ENCODE peak calls at places on chromosomes 13 and 19, in five cellular contexts. One of them, this sample, is unnamed.

GRCh38 chr13:97621631-97622030 is 187.7 kb downstream of the RAP2A start:
- DNase-seq in tibial artery: no peak
- DNase-seq in CD4-positive, alpha-beta T cell: no peak
- DNase-seq in right lobe of liver: no peak
- DNase-seq in lung: no peak
- DNase-seq in this sample: no peak

GRCh38 chr13:108305655-108306054 is 36.1 kb downstream of the TNFSF13B start:
- DNase-seq in right lobe of liver: no peak
- DNase-seq in CD4-positive, alpha-beta T cell: no peak
- DNase-seq in tibial artery: no peak
- DNase-seq in lung: no peak
- DNase-seq in this sample: no peak

GRCh38 chr13:41995946-41996345 is 35.0 kb upstream of the VWA8 start:
- DNase-seq in CD4-positive, alpha-beta T cell: no peak
- DNase-seq in right lobe of liver: no peak
- DNase-seq in tibial artery: no peak
- DNase-seq in lung: no peak
- DNase-seq in this sample: no peak

GRCh38 chr13:91384891-91385290 is 13.5 kb upstream of the GPC5 start:
- DNase-seq in CD4-positive, alpha-beta T cell: no peak
- DNase-seq in right lobe of liver: no peak
- DNase-seq in tibial artery: no peak
- DNase-seq in lung: no peak
- DNase-seq in this sample: no peak

GRCh38 chr13:62250501-62251175 is 835.0 kb upstream of the PCDH20 start:
- DNase-seq in lung: no peak
- DNase-seq in right lobe of liver: no peak
- DNase-seq in tibial artery: no peak
- DNase-seq in CD4-positive, alpha-beta T cell: no peak
- DNase-seq in this sample: no peak

GRCh38 chr13:41354416-41354815 is 43.3 kb downstream of the NAA16 start:
- DNase-seq in CD4-positive, alpha-beta T cell: no peak
- DNase-seq in right lobe of liver: no peak
- DNase-seq in lung: no peak
- DNase-seq in tibial artery: no peak
- DNase-seq in this sample: no peak

GRCh38 chr19:41563847-41564514 is 12.0 kb upstream of the CEACAM21 start:
- DNase-seq in right lobe of liver: no peak
- DNase-seq in CD4-positive, alpha-beta T cell: peak; percentile 52
- DNase-seq in tibial artery: no peak
- DNase-seq in lung: no peak
- DNase-seq in this sample: no peak

GRCh38 chr19:33427801-33428626 is 54.5 kb downstream of the CEBPG start:
- DNase-seq in tibial artery: no peak
- DNase-seq in lung: no peak
- DNase-seq in right lobe of liver: peak; percentile 8
- DNase-seq in CD4-positive, alpha-beta T cell: no peak
- DNase-seq in this sample: no peak

GRCh38 chr13:65461590-65461989 is 1768.5 kb downstream of the PCDH9 start:
- DNase-seq in tibial artery: no peak
- DNase-seq in lung: no peak
- DNase-seq in right lobe of liver: no peak
- DNase-seq in CD4-positive, alpha-beta T cell: no peak
- DNase-seq in this sample: no peak

GRCh38 chr13:74114202-74114601 is 20.0 kb downstream of the KLF12 start:
- DNase-seq in tibial artery: no peak
- DNase-seq in lung: no peak
- DNase-seq in right lobe of liver: no peak
- DNase-seq in CD4-positive, alpha-beta T cell: no peak
- DNase-seq in this sample: no peak

GRCh38 chr13:43388282-43389034 is 365.1 kb downstream of the DNAJC15 start:
- DNase-seq in lung: no peak
- DNase-seq in tibial artery: no peak
- DNase-seq in right lobe of liver: no peak
- DNase-seq in CD4-positive, alpha-beta T cell: no peak
- DNase-seq in this sample: no peak

GRCh38 chr19:11194657-11195056 is 2.7 kb downstream of the KANK2 start:
- DNase-seq in CD4-positive, alpha-beta T cell: no peak
- DNase-seq in lung: no peak
- DNase-seq in tibial artery: no peak
- DNase-seq in right lobe of liver: no peak
- DNase-seq in this sample: no peak

GRCh38 chr19:33638167-33639033 is 16.6 kb downstream of the CHST8 start:
- DNase-seq in tibial artery: peak; percentile 24
- DNase-seq in right lobe of liver: no peak
- DNase-seq in CD4-positive, alpha-beta T cell: no peak
- DNase-seq in lung: no peak
- DNase-seq in this sample: no peak

GRCh38 chr13:41827507-41828213 is 133.2 kb downstream of the VWA8 start:
- DNase-seq in CD4-positive, alpha-beta T cell: no peak
- DNase-seq in tibial artery: peak; percentile 66
- DNase-seq in lung: no peak
- DNase-seq in right lobe of liver: peak; percentile 18
- DNase-seq in this sample: no peak

GRCh38 chr13:79935121-79935520 is 405.8 kb downstream of the SPRY2 start:
- DNase-seq in right lobe of liver: no peak
- DNase-seq in tibial artery: no peak
- DNase-seq in lung: no peak
- DNase-seq in CD4-positive, alpha-beta T cell: no peak
- DNase-seq in this sample: no peak

GRCh38 chr19:56477429-56478338 is 539 bp upstream of the ZNF667 start:
- DNase-seq in CD4-positive, alpha-beta T cell: peak; percentile 15
- DNase-seq in tibial artery: peak; percentile 94
- DNase-seq in right lobe of liver: peak; percentile 81
- DNase-seq in lung: peak; percentile 81
- DNase-seq in this sample: peak; percentile 92

GRCh38 chr13:49812806-49813205 is 20.3 kb upstream of the KPNA3 start:
- DNase-seq in CD4-positive, alpha-beta T cell: no peak
- DNase-seq in tibial artery: no peak
- DNase-seq in right lobe of liver: no peak
- DNase-seq in lung: no peak
- DNase-seq in this sample: no peak

GRCh38 chr13:44004881-44005280 is 125.2 kb downstream of the LACC1 start:
- DNase-seq in CD4-positive, alpha-beta T cell: no peak
- DNase-seq in lung: no peak
- DNase-seq in tibial artery: no peak
- DNase-seq in right lobe of liver: no peak
- DNase-seq in this sample: no peak

GRCh38 chr13:44879452-44880058 is 109.7 kb downstream of the NUFIP1 start:
- DNase-seq in right lobe of liver: no peak
- DNase-seq in CD4-positive, alpha-beta T cell: no peak
- DNase-seq in tibial artery: no peak
- DNase-seq in lung: no peak
- DNase-seq in this sample: no peak

GRCh38 chr19:1251503-1252220 is 3.3 kb downstream of the MIDN start:
- DNase-seq in right lobe of liver: no peak
- DNase-seq in CD4-positive, alpha-beta T cell: peak; percentile 63
- DNase-seq in lung: peak; percentile 80
- DNase-seq in tibial artery: peak; percentile 89
- DNase-seq in this sample: peak; percentile 42

GRCh38 chr19:46944918-46945628 is 74.6 kb upstream of the NPAS1 start:
- DNase-seq in CD4-positive, alpha-beta T cell: no peak
- DNase-seq in lung: peak; percentile 45
- DNase-seq in right lobe of liver: peak; percentile 36
- DNase-seq in tibial artery: peak; percentile 90
- DNase-seq in this sample: no peak

GRCh38 chr19:4066682-4067395 is at the start of gene ZBTB7A:
- DNase-seq in CD4-positive, alpha-beta T cell: peak; percentile 75
- DNase-seq in tibial artery: peak; percentile 92
- DNase-seq in right lobe of liver: peak; percentile 81
- DNase-seq in lung: peak; percentile 91
- DNase-seq in this sample: peak; percentile 81

GRCh38 chr13:23466144-23467002 is 32.9 kb upstream of the SACS start:
- DNase-seq in CD4-positive, alpha-beta T cell: peak; percentile 40
- DNase-seq in right lobe of liver: peak; percentile 64
- DNase-seq in tibial artery: peak; percentile 80
- DNase-seq in lung: peak; percentile 54
- DNase-seq in this sample: peak; percentile 64

GRCh38 chr13:85366759-85367417 is 432.3 kb downstream of the SLITRK6 start:
- DNase-seq in lung: no peak
- DNase-seq in CD4-positive, alpha-beta T cell: no peak
- DNase-seq in tibial artery: no peak
- DNase-seq in right lobe of liver: no peak
- DNase-seq in this sample: no peak

GRCh38 chr19:7860902-7861618 is 13.1 kb downstream of the PRR36 start:
- DNase-seq in CD4-positive, alpha-beta T cell: no peak
- DNase-seq in tibial artery: no peak
- DNase-seq in right lobe of liver: no peak
- DNase-seq in lung: no peak
- DNase-seq in this sample: no peak
- H3K27me3 ChIP-seq in CD4-positive, alpha-beta T cell: peaks cover 24% of the 10 kb centered on the region
- H3K27me3 ChIP-seq in tibial artery: no peaks in the 10 kb centered on the region
- H3K27me3 ChIP-seq in right lobe of liver: no peaks in the 10 kb centered on the region
- H3K27me3 ChIP-seq in lung: no peaks in the 10 kb centered on the region
- H3K27me3 ChIP-seq in this sample: no peaks in the 10 kb centered on the region

DNA sequence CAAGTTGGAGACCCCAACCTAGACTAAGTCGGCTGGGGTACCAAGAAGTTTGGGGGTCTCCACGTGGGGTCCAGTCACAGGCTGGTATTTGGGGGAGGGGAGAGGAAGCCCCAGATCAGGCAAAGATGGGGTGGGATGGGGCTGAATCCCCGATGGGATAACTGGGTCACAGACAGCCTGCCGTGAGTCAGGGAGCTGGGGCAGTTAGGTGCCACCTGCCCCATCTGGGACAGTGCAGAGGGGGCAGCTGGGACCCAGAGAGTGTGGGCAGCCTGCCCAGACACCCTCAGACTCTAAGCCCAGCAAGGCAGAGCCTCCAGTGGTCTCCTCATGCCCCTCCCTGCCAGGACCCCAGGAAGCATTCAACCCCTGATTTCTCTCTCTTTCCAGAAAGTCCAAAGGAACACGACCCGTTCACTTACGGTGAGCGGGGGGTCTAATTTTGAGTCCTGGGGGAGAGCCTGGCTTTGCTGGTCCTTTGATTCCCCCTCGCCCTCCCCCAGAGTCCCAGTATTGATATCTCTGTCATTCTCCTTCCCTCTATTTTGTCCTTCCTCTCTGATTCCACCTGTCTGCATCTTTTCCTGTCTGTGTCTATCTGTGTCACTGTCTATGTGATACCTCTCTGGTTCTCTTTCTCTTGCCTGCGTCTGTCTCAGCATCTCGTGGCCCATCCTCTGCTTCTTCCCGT is 1.7 kb downstream of the FXYD1 start:
- DNase-seq in right lobe of liver: no peak
- DNase-seq in CD4-positive, alpha-beta T cell: no peak
- DNase-seq in tibial artery: no peak
- DNase-seq in lung: no peak
- DNase-seq in this sample: no peak
- H3K27me3 ChIP-seq in right lobe of liver: no peaks in the 10 kb centered on the region
- H3K27me3 ChIP-seq in CD4-positive, alpha-beta T cell: no peaks in the 10 kb centered on the region
- H3K27me3 ChIP-seq in tibial artery: no peaks in the 10 kb centered on the region
- H3K27me3 ChIP-seq in lung: no peaks in the 10 kb centered on the region
- H3K27me3 ChIP-seq in this sample: no peaks in the 10 kb centered on the region

GRCh38 chr13:51017516-51017915 is 93.6 kb downstream of the C13orf42 start:
- DNase-seq in CD4-positive, alpha-beta T cell: no peak
- DNase-seq in right lobe of liver: no peak
- DNase-seq in tibial artery: no peak
- DNase-seq in lung: no peak
- DNase-seq in this sample: no peak
- H3K27me3 ChIP-seq in CD4-positive, alpha-beta T cell: no peaks in the 10 kb centered on the region
- H3K27me3 ChIP-seq in right lobe of liver: no peaks in the 10 kb centered on the region
- H3K27me3 ChIP-seq in tibial artery: no peaks in the 10 kb centered on the region
- H3K27me3 ChIP-seq in lung: no peaks in the 10 kb centered on the region
- H3K27me3 ChIP-seq in this sample: no peaks in the 10 kb centered on the region

GRCh38 chr13:99976502-99977115 is 5.0 kb upstream of the ZIC2 start:
- DNase-seq in tibial artery: no peak
- DNase-seq in lung: no peak
- DNase-seq in CD4-positive, alpha-beta T cell: no peak
- DNase-seq in right lobe of liver: no peak
- DNase-seq in this sample: no peak

GRCh38 chr13:99979453-99980200 is 2.0 kb upstream of the ZIC2 start:
- DNase-seq in right lobe of liver: no peak
- DNase-seq in CD4-positive, alpha-beta T cell: no peak
- DNase-seq in lung: no peak
- DNase-seq in tibial artery: no peak
- DNase-seq in this sample: no peak

GRCh38 chr13:99978781-99979452 is 2.7 kb upstream of the ZIC2 start:
- DNase-seq in tibial artery: no peak
- DNase-seq in right lobe of liver: no peak
- DNase-seq in lung: no peak
- DNase-seq in CD4-positive, alpha-beta T cell: no peak
- DNase-seq in this sample: no peak

GRCh38 chr13:99977334-99977911 is 4.2 kb upstream of the ZIC2 start:
- DNase-seq in tibial artery: no peak
- DNase-seq in CD4-positive, alpha-beta T cell: no peak
- DNase-seq in right lobe of liver: no peak
- DNase-seq in lung: no peak
- DNase-seq in this sample: no peak

GRCh38 chr13:99977912-99978780 is 3.4 kb upstream of the ZIC2 start:
- DNase-seq in right lobe of liver: no peak
- DNase-seq in tibial artery: no peak
- DNase-seq in lung: no peak
- DNase-seq in CD4-positive, alpha-beta T cell: no peak
- DNase-seq in this sample: no peak
- H3K27me3 ChIP-seq in right lobe of liver: peaks cover 71% of the 10 kb centered on the region
- H3K27me3 ChIP-seq in tibial artery: peaks cover 14% of the 10 kb centered on the region
- H3K27me3 ChIP-seq in lung: peaks cover 30% of the 10 kb centered on the region
- H3K27me3 ChIP-seq in CD4-positive, alpha-beta T cell: peaks cover 91% of the 10 kb centered on the region
- H3K27me3 ChIP-seq in this sample: peaks cover 61% of the 10 kb centered on the region

DNA sequence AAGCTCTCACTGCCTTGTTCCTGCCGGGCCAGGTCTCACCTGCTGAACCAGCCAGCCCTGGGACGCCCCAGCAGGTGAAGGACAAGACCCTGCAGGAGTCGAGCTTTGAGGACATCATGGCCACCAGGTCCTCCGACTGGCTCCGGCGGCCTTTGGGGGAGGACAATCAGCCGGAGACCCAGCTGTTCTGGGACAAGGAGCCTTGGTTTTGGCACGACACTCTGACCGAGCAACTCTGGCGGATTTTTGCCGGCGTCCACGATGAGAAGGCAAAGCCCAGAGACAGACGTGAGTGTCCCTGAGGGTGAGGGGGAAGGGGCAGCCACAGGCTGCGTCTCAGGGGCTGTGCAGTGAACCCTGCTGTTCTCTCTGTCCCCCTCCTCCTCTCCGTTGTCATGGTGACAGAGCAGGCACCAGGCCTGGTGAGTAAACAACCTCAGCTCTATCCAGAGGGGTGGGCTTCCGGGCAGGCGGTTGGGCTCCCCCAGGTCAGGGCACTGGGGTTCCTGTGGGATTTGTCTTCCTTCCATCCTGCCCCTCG is 9.7 kb downstream of the TLE6 start:
- DNase-seq in tibial artery: no peak
- DNase-seq in lung: no peak
- DNase-seq in CD4-positive, alpha-beta T cell: no peak
- DNase-seq in right lobe of liver: no peak
- DNase-seq in this sample: no peak
- H3K27me3 ChIP-seq in tibial artery: no peaks in the 10 kb centered on the region
- H3K27me3 ChIP-seq in lung: no peaks in the 10 kb centered on the region
- H3K27me3 ChIP-seq in CD4-positive, alpha-beta T cell: no peaks in the 10 kb centered on the region
- H3K27me3 ChIP-seq in right lobe of liver: no peaks in the 10 kb centered on the region
- H3K27me3 ChIP-seq in this sample: no peaks in the 10 kb centered on the region